ENCODE peak calls at places on chromosomes 2 and 18, in eight cellular contexts. E, W, J, S, R, H, Z and D are unnamed samples.

GRCh38 chr18:400466-400865 is 100.0 kb downstream of the COLEC12 start:
- DNase-seq in E (no peak), R (no peak), Z (no peak), S (no peak), H (peak), J (no peak), W (no peak), D (no peak)

GRCh38 chr2:54809814-54810213 is 86.4 kb downstream of the EML6 start:
- DNase-seq in S (no peak), H (peak), J (no peak), W (no peak), R (no peak), Z (no peak), E (no peak), D (no peak)

GRCh38 chr2:217889656-217890055 is 113.1 kb downstream of the TNS1 start:
- DNase-seq in J (no peak), S (no peak), W (no peak), E (no peak), Z (no peak), H (no peak), R (no peak), D (no peak)

GRCh38 chr2:64613276-64613675 is 40.4 kb downstream of the SERTAD2 start:
- DNase-seq in H (no peak), S (no peak), Z (no peak), R (no peak), E (no peak), W (no peak), J (no peak), D (no peak)

GRCh38 chr2:7053650-7054262 is 136.5 kb downstream of the RNF144A start:
- DNase-seq in Z (no peak), S (no peak), E (no peak), W (no peak), H (no peak), R (no peak), J (peak), D (peak)

GRCh38 chr2:102141011-102141914 is 1.3 kb upstream of the IL1R1 start:
- DNase-seq in E (no peak), R (no peak), S (no peak), H (no peak), J (no peak), W (no peak), Z (no peak), D (no peak)

GRCh38 chr2:121172456-121172855 is 112.5 kb downstream of the TFCP2L1 start:
- DNase-seq in R (no peak), J (no peak), Z (no peak), H (no peak), W (no peak), E (no peak), S (no peak), D (no peak)

GRCh38 chr2:3626817-3627499 is 31.0 kb upstream of the ALLC start:
- DNase-seq in J (no peak), R (no peak), S (no peak), Z (no peak), E (no peak), W (no peak), H (no peak), D (no peak)

GRCh38 chr2:100995309-100996075 is 6.6 kb upstream of the RPL31 start:
- DNase-seq in Z (no peak), W (no peak), H (no peak), S (no peak), R (no peak), E (no peak), J (no peak), D (no peak)

GRCh38 chr2:157173740-157174184 is 83.7 kb upstream of the GALNT5 start:
- DNase-seq in Z (no peak), S (no peak), E (peak), W (no peak), J (no peak), R (no peak), H (peak), D (no peak)